ENCODE peak calls at places on chromosomes 3 and 15, in eight cellular contexts. Y, J, E, C, M, I, R and V are unnamed samples.

GRCh38 chr15:85045615-85046014 is 64.0 kb downstream of the PDE8A start:
- DNase-seq in Y (no peak), J (no peak), E (no peak), C (no peak), M (no peak), I (no peak), R (no peak), V (no peak)

GRCh38 chr3:113719294-113719693 is 22.9 kb upstream of the USF3 start:
- DNase-seq in Y (no peak), J (no peak), E (no peak), C (no peak), M (no peak), I (no peak), R (no peak), V (no peak)

GRCh38 chr15:68699881-68700394 is 120.8 kb downstream of the ANP32A start:
- DNase-seq in Y (no peak), J (peak; percentile 61), E (no peak), C (peak; percentile 43), M (no peak), I (no peak), R (no peak), V (peak; percentile 69)

GRCh38 chr3:10511809-10512494 is 6.6 kb upstream of the ATP2B2 start:
- DNase-seq in Y (no peak), J (no peak), E (no peak), C (no peak), M (no peak), I (peak; percentile 89), R (no peak), V (peak; percentile 41)

GRCh38 chr3:12679468-12679867 is 15.6 kb upstream of the RAF1 start:
- DNase-seq in Y (no peak), J (no peak), E (no peak), C (no peak), M (peak; percentile 86), I (peak; percentile 68), R (no peak), V (no peak)

GRCh38 chr3:8769088-8769822 is at the start of gene OXTR:
- DNase-seq in Y (no peak), J (peak; percentile 75), E (peak; percentile 15), C (peak; percentile 61), M (peak; percentile 70), I (peak; percentile 85), R (no peak), V (peak; percentile 89)

GRCh38 chr3:81778678-81779182 is 17.3 kb upstream of the GBE1 start:
- DNase-seq in Y (no peak), J (no peak), E (no peak), C (no peak), M (no peak), I (peak; percentile 56), R (no peak), V (no peak)

GRCh38 chr15:69749274-69749673 is 296.7 kb downstream of the RPLP1 start:
- DNase-seq in Y (no peak), J (no peak), E (no peak), C (no peak), M (no peak), I (no peak), R (no peak), V (no peak)

GRCh38 chr3:135581806-135582205 is 383.7 kb upstream of the PPP2R3A start:
- DNase-seq in Y (no peak), J (no peak), E (no peak), C (no peak), M (no peak), I (no peak), R (no peak), V (no peak)

GRCh38 chr3:124177070-124177469 is 185.1 kb upstream of the ROPN1 start:
- DNase-seq in Y (no peak), J (no peak), E (no peak), C (no peak), M (no peak), I (no peak), R (no peak), V (no peak)

GRCh38 chr3:69531975-69532827 is 146.3 kb upstream of the FRMD4B start:
- DNase-seq in Y (no peak), J (no peak), E (no peak), C (no peak), M (no peak), I (no peak), R (no peak), V (no peak)

GRCh38 chr15:67836134-67836455 is 3.8 kb downstream of the RNU6-1 start:
- DNase-seq in Y (no peak), J (no peak), E (no peak), C (no peak), M (no peak), I (no peak), R (peak; percentile 30), V (no peak)

GRCh38 chr15:82851331-82851850 is 42.0 kb downstream of the WHAMM start:
- DNase-seq in Y (no peak), J (no peak), E (no peak), C (no peak), M (no peak), I (no peak), R (peak; percentile 8), V (no peak)

GRCh38 chr15:52021128-52021671 is 2.2 kb downstream of the MAPK6 start:
- DNase-seq in Y (no peak), J (no peak), E (peak; percentile 80), C (no peak), M (peak; percentile 86), I (peak; percentile 95), R (peak; percentile 54), V (no peak)

DNA sequence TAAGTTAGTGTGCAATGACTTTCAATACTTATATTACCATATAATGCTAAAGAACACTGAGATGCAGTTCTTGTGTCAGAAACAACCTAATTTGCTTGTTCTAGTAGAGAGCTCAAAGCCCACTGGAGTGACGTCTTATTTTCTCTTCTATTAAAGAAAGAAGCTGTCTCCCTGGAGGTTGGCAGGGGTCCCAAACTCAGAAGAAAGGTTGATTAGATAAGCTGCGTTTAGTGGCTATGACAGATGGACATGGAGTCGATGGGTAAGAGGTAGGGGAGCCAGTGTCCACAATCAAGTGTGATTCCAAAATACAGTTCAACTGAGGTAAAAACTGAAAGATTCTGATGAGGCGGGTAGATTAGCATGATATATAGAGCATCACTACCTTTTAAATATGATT is 363.6 kb downstream of the NLGN1 start:
- DNase-seq in Y (no peak), J (no peak), E (no peak), C (no peak), M (no peak), I (no peak), R (no peak), V (no peak)
- H3K27me3 ChIP-seq in Y (no peaks in the 10 kb centered on the region), J (no peaks in the 10 kb centered on the region), E (no peaks in the 10 kb centered on the region), C (no peaks in the 10 kb centered on the region), M (peaks cover 2% of the 10 kb centered on the region), I (no peaks in the 10 kb centered on the region), R (no peaks in the 10 kb centered on the region), V (no peaks in the 10 kb centered on the region)

GRCh38 chr15:98621021-98621420 is 27.3 kb upstream of the IGF1R start:
- DNase-seq in Y (no peak), J (no peak), E (no peak), C (no peak), M (no peak), I (no peak), R (no peak), V (no peak)
- H3K27me3 ChIP-seq in Y (peaks cover 4% of the 10 kb centered on the region), J (no peaks in the 10 kb centered on the region), E (peaks cover 12% of the 10 kb centered on the region), C (peaks cover 13% of the 10 kb centered on the region), M (peaks cover 2% of the 10 kb centered on the region), I (no peaks in the 10 kb centered on the region), R (no peaks in the 10 kb centered on the region), V (no peaks in the 10 kb centered on the region)

GRCh38 chr3:126870608-126871210 is 112.2 kb upstream of the PLXNA1 start:
- DNase-seq in Y (no peak), J (peak; percentile 2), E (no peak), C (peak; percentile 23), M (no peak), I (peak; percentile 57), R (no peak), V (no peak)

GRCh38 chr3:126878664-126879063 is 104.3 kb upstream of the PLXNA1 start:
- DNase-seq in Y (no peak), J (peak; percentile 3), E (no peak), C (no peak), M (no peak), I (no peak), R (no peak), V (no peak)

GRCh38 chr3:126872701-126873100 is 110.2 kb upstream of the PLXNA1 start:
- DNase-seq in Y (no peak), J (peak; percentile 3), E (no peak), C (no peak), M (no peak), I (no peak), R (no peak), V (no peak)

GRCh38 chr3:126867526-126868200 is 115.3 kb upstream of the PLXNA1 start:
- DNase-seq in Y (no peak), J (no peak), E (no peak), C (no peak), M (no peak), I (no peak), R (no peak), V (no peak)

GRCh38 chr3:126873416-126873815 is 109.5 kb upstream of the PLXNA1 start:
- DNase-seq in Y (no peak), J (peak; percentile 13), E (no peak), C (no peak), M (no peak), I (no peak), R (no peak), V (no peak)
- H3K27me3 ChIP-seq in Y (no peaks in the 10 kb centered on the region), J (no peaks in the 10 kb centered on the region), E (no peaks in the 10 kb centered on the region), C (no peaks in the 10 kb centered on the region), M (no peaks in the 10 kb centered on the region), I (no peaks in the 10 kb centered on the region), R (no peaks in the 10 kb centered on the region), V (no peaks in the 10 kb centered on the region)

GRCh38 chr15:40283615-40284306 is 897 bp upstream of the ANKRD63 start:
- DNase-seq in Y (no peak), J (no peak), E (no peak), C (no peak), M (no peak), I (no peak), R (no peak), V (no peak)

GRCh38 chr15:40282870-40283614 is at the start of gene ANKRD63:
- DNase-seq in Y (no peak), J (no peak), E (no peak), C (no peak), M (no peak), I (no peak), R (peak; percentile 36), V (peak; percentile 86)

GRCh38 chr15:40280260-40281056 is 2.4 kb downstream of the ANKRD63 start:
- DNase-seq in Y (no peak), J (no peak), E (no peak), C (no peak), M (no peak), I (no peak), R (no peak), V (no peak)

GRCh38 chr15:40281057-40281850 is 1.6 kb downstream of the ANKRD63 start:
- DNase-seq in Y (no peak), J (no peak), E (no peak), C (no peak), M (no peak), I (no peak), R (no peak), V (no peak)

DNA sequence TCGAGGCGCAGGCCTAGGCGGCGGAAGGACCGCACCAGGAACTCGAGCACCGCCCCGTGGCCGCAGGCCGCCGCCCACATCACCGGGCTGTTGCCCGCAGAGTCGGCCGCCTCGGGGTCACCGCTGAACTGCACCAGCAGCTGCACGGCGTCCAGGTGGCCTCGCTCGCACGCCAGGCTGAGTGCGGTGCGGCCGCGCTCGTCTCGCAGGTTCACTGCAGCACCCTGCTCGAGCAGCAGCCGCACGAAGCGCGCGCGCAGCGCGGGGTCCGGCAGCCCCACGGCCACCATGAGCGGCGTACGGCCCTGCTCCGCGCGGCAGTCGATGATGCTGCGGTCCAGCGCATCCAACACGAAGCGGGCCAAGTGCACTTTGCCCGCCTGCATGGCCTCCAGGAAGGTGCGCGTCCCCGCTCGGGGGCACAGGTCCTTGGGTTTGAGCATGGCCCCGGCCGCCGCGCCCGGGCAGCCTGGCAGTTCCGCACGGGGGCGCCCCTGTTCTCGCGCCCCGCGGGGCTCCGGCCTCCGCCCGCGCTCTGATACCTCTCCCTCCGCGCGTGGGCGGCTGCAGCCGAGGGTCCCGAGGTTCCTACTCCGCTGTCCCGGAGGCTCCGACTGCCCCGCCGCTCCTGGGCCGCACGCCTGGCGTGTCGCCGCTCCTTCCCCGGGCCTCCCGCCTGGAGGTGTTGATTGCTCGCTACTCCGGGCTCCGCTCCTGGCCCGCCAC is 557 bp downstream of the ANKRD63 start:
- DNase-seq in Y (peak; percentile 85), J (no peak), E (peak; percentile 49), C (no peak), M (peak; percentile 53), I (peak; percentile 24), R (peak; percentile 53), V (peak; percentile 92)
- H3K27me3 ChIP-seq in Y (no peaks in the 10 kb centered on the region), J (peaks cover 9% of the 10 kb centered on the region), E (no peaks in the 10 kb centered on the region), C (peaks cover 32% of the 10 kb centered on the region), M (peaks cover 6% of the 10 kb centered on the region), I (peaks cover 55% of the 10 kb centered on the region), R (no peaks in the 10 kb centered on the region), V (no peaks in the 10 kb centered on the region)